ENCODE peak calls at places on chromosome 2, in eight cellular contexts. One of them, this sample, is unnamed.

GRCh38 chr2:157260403-157261198 is 3.1 kb downstream of the GALNT5 start:
- DNase-seq in mesenteric fat pad: no peak
- DNase-seq in cardiac fibroblast: no peak
- DNase-seq in PC-3: no peak
- DNase-seq in RWPE1: no peak
- DNase-seq in nucleus accumbens: no peak
- DNase-seq in CD8-positive, alpha-beta T cell: no peak
- DNase-seq in IMR-90: no peak
- DNase-seq in this sample: peak

GRCh38 chr2:8525582-8526402 is 156.1 kb upstream of the ID2 start:
- DNase-seq in mesenteric fat pad: no peak
- DNase-seq in cardiac fibroblast: peak
- DNase-seq in PC-3: peak
- DNase-seq in RWPE1: peak
- DNase-seq in nucleus accumbens: peak
- DNase-seq in CD8-positive, alpha-beta T cell: no peak
- DNase-seq in IMR-90: peak
- DNase-seq in this sample: peak

GRCh38 chr2:204051476-204051875 is 114.9 kb downstream of the ICOS start:
- DNase-seq in mesenteric fat pad: no peak
- DNase-seq in cardiac fibroblast: no peak
- DNase-seq in PC-3: peak
- DNase-seq in RWPE1: peak
- DNase-seq in nucleus accumbens: no peak
- DNase-seq in CD8-positive, alpha-beta T cell: no peak
- DNase-seq in IMR-90: no peak
- DNase-seq in this sample: peak

GRCh38 chr2:169491378-169491777 is 12.1 kb downstream of the BBS5 start:
- DNase-seq in mesenteric fat pad: no peak
- DNase-seq in cardiac fibroblast: no peak
- DNase-seq in PC-3: no peak
- DNase-seq in RWPE1: no peak
- DNase-seq in nucleus accumbens: no peak
- DNase-seq in CD8-positive, alpha-beta T cell: no peak
- DNase-seq in IMR-90: no peak
- DNase-seq in this sample: no peak

GRCh38 chr2:226137201-226137811 is 662.3 kb downstream of the IRS1 start:
- DNase-seq in mesenteric fat pad: no peak
- DNase-seq in cardiac fibroblast: peak
- DNase-seq in PC-3: peak
- DNase-seq in RWPE1: peak
- DNase-seq in nucleus accumbens: no peak
- DNase-seq in CD8-positive, alpha-beta T cell: no peak
- DNase-seq in IMR-90: peak
- DNase-seq in this sample: peak

GRCh38 chr2:112938904-112939303 is 27.9 kb downstream of the IL37 start:
- DNase-seq in mesenteric fat pad: no peak
- DNase-seq in cardiac fibroblast: peak
- DNase-seq in PC-3: peak
- DNase-seq in RWPE1: peak
- DNase-seq in nucleus accumbens: no peak
- DNase-seq in CD8-positive, alpha-beta T cell: no peak
- DNase-seq in IMR-90: peak
- DNase-seq in this sample: peak

GRCh38 chr2:11239718-11240462 is 84.6 kb downstream of the SLC66A3 start:
- DNase-seq in mesenteric fat pad: no peak
- DNase-seq in cardiac fibroblast: peak
- DNase-seq in PC-3: peak
- DNase-seq in RWPE1: no peak
- DNase-seq in nucleus accumbens: no peak
- DNase-seq in CD8-positive, alpha-beta T cell: no peak
- DNase-seq in IMR-90: peak
- DNase-seq in this sample: peak

GRCh38 chr2:204108874-204109295 is 172.3 kb downstream of the ICOS start:
- DNase-seq in mesenteric fat pad: no peak
- DNase-seq in cardiac fibroblast: no peak
- DNase-seq in PC-3: no peak
- DNase-seq in RWPE1: no peak
- DNase-seq in nucleus accumbens: no peak
- DNase-seq in CD8-positive, alpha-beta T cell: no peak
- DNase-seq in IMR-90: no peak
- DNase-seq in this sample: no peak

GRCh38 chr2:202387608-202388342 is 11.6 kb downstream of the BMPR2 start:
- DNase-seq in mesenteric fat pad: no peak
- DNase-seq in cardiac fibroblast: peak
- DNase-seq in PC-3: no peak
- DNase-seq in RWPE1: no peak
- DNase-seq in nucleus accumbens: no peak
- DNase-seq in CD8-positive, alpha-beta T cell: no peak
- DNase-seq in IMR-90: no peak
- DNase-seq in this sample: no peak

GRCh38 chr2:237674731-237675276 is 47.4 kb downstream of the LRRFIP1 start:
- DNase-seq in mesenteric fat pad: peak
- DNase-seq in cardiac fibroblast: peak
- DNase-seq in PC-3: peak
- DNase-seq in RWPE1: peak
- DNase-seq in nucleus accumbens: peak
- DNase-seq in CD8-positive, alpha-beta T cell: peak
- DNase-seq in IMR-90: peak
- DNase-seq in this sample: peak

GRCh38 chr2:9907402-9907801 is 44.1 kb upstream of the GRHL1 start:
- DNase-seq in mesenteric fat pad: no peak
- DNase-seq in cardiac fibroblast: no peak
- DNase-seq in PC-3: no peak
- DNase-seq in RWPE1: no peak
- DNase-seq in nucleus accumbens: no peak
- DNase-seq in CD8-positive, alpha-beta T cell: no peak
- DNase-seq in IMR-90: no peak
- DNase-seq in this sample: no peak

This sample was measured in ELR.